ENCODE peak calls at places on chromosome 10, in nine cellular contexts. D is prostate gland, T is psoas muscle, P is mucosa of descending colon, B is gastrocnemius medialis, F is astrocyte, V is cardiac muscle cell, Y is uterus, H is lower lobe of right lung. G is an unnamed sample. For H3K9me3, the result is how much of the 10 kb centered on the place peaks cover.

GRCh38 chr10:86657011-86657395 is 2.7 kb downstream of the OPN4 start:
- DNase-seq in D (no peak), T (no peak), P (no peak), B (no peak), F (no peak), V (no peak), Y (no peak), H (no peak), G (no peak)

GRCh38 chr10:86212391-86212700 is 154.2 kb downstream of the GRID1 start:
- DNase-seq in D (no peak), T (no peak), P (no peak), B (no peak), F (no peak), V (no peak), Y (no peak), H (peak), G (no peak)

GRCh38 chr10:1274098-1274745 is 218.0 kb downstream of the WDR37 start:
- DNase-seq in D (no peak), T (no peak), P (no peak), B (no peak), F (no peak), V (no peak), Y (peak), H (no peak), G (no peak)

GRCh38 chr10:59109826-59110225 is 66.6 kb upstream of the PHYHIPL start:
- DNase-seq in D (no peak), T (no peak), P (no peak), B (no peak), F (no peak), V (no peak), Y (no peak), H (no peak), G (no peak)

GRCh38 chr10:48684792-48685651 is at the start of gene WDFY4:
- DNase-seq in D (no peak), T (no peak), P (peak), B (no peak), F (no peak), V (no peak), Y (no peak), H (peak), G (no peak)

GRCh38 chr10:35342381-35342780 is 6.1 kb downstream of the CCNY start:
- DNase-seq in D (no peak), T (no peak), P (no peak), B (no peak), F (no peak), V (no peak), Y (no peak), H (no peak), G (no peak)

GRCh38 chr10:21396889-21397288 is 128.6 kb downstream of the SKIDA1 start:
- DNase-seq in D (no peak), T (no peak), P (no peak), B (no peak), F (peak), V (no peak), Y (no peak), H (no peak), G (no peak)

GRCh38 chr10:74896788-74897527 is 70.6 kb downstream of the KAT6B start:
- DNase-seq in D (no peak), T (no peak), P (no peak), B (no peak), F (no peak), V (no peak), Y (no peak), H (no peak), G (no peak)

GRCh38 chr10:98316661-98317060 is 48.7 kb upstream of the LOXL4 start:
- DNase-seq in D (no peak), T (no peak), P (no peak), B (no peak), F (peak), V (no peak), Y (no peak), H (no peak), G (no peak)

GRCh38 chr10:122812751-122813150 is 32.9 kb downstream of the CUZD1 start:
- DNase-seq in D (no peak), T (no peak), P (no peak), B (no peak), F (no peak), V (no peak), Y (no peak), H (no peak), G (no peak)

GRCh38 chr10:35949820-35950219 is 307.7 kb upstream of the FZD8 start:
- DNase-seq in D (no peak), T (no peak), P (no peak), B (no peak), F (peak), V (peak), Y (no peak), H (no peak), G (no peak)

GRCh38 chr10:36256166-36256565 is 614.1 kb upstream of the FZD8 start:
- DNase-seq in D (no peak), T (no peak), P (no peak), B (no peak), F (peak), V (no peak), Y (no peak), H (no peak), G (no peak)

GRCh38 chr10:88091490-88092061 is 228.2 kb downstream of the PTEN start:
- DNase-seq in D (no peak), T (no peak), P (no peak), B (peak), F (no peak), V (no peak), Y (no peak), H (peak), G (no peak)

DNA sequence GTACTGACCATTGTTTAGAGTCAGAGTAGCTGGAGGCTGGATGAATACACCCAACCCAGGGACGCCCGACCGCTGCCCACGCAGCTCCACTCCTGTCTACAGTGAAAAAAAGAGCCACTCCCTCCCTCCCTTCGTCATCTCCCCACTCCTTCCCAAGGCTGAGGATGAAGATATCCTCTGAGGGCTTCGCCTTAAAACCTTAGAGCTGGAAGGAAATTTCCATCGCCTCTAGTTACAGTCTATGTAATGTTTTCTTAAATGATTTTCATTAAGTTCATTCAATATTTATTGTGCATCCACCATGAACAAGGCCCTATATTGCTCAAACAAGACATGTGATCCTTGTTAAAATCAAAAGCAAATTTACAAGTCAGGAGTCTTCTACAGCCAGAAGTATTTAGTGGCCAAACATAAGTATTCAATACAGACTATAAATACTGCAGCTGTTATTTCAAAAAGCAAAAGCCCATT is 11.3 kb upstream of the SLIT1 start:
- DNase-seq in D (peak), T (no peak), P (no peak), B (no peak), F (no peak), V (no peak), Y (no peak), H (no peak), G (no peak)
- TF ChIP-seq CTCF in D (no peak), T (no peak), P (no peak), B (no peak), F (no peak), V (no peak), Y (no peak), H (no peak), G (no peak)

DNA sequence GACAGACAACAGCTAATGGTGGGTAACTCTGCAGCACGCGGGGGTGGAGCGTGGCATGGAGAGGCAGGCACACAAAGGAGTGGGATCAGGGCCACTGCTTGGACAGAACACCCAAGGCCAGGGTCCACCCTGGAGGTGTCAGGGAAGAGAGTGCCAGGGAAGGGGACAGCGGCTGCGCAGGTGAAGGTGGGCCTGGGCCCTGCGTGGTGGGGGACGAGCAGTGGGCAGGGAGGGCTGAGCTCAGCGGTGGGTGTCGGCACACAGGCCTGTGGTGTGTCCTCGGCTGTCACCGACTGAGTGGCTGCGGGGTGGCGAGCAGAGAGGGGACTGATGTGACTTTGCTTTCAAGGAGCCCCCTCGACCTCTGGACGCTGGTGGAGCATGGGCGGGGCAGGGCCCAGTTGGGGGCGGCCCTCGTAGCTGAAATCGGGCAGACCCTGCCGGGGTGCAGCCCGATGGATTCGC is 8.4 kb upstream of the SCART1 start:
- DNase-seq in D (peak), T (no peak), P (no peak), B (peak), F (no peak), V (no peak), Y (no peak), H (no peak), G (no peak)
- H3K9me3 ChIP-seq in D (under half), T (under half), P (under half), B (under half), F (under half), V (under half), Y (under half), H (under half), G (under half)

DNA sequence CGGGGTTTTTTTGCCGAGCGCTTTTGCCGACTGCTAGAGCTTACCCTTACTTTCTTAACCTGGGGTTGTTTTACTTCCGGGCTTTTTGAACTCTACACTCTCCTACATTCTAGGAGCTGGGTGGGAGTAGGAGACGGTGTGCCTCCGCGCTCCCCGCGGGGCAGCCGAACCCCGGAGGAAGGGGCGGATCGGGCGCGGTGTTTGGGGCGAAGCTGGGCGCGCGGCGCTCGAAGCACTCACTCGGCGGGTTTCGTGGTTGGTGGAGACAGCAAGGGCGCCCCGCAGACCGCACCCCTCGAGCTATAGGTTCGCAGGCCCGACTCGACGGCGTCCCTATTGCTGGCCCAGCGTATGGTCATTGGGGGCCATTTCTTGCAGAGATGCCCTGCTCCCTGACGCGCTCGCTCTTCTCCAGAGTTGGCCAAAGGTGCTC is 245 bp downstream of the ZNF518A start:
- DNase-seq in D (peak), T (peak), P (peak), B (peak), F (peak), V (peak), Y (no peak), H (peak), G (no peak)
- TF ChIP-seq CTCF in D (no peak), T (no peak), P (no peak), B (no peak), F (no peak), V (no peak), Y (no peak), H (no peak), G (no peak)

GRCh38 chr10:77774940-77775391 is 137.4 kb upstream of the KCNMA1 start:
- DNase-seq in D (no peak), T (no peak), P (no peak), B (no peak), F (peak), V (no peak), Y (no peak), H (no peak), G (no peak)
- H3K9me3 ChIP-seq in D (under half), T (under half), P (under half), B (under half), F (under half), V (under half), Y (under half), H (under half), G (under half)

GRCh38 chr10:70537398-70538194 is 59.0 kb downstream of the PALD1 start:
- DNase-seq in D (no peak), T (no peak), P (peak), B (no peak), F (no peak), V (peak), Y (no peak), H (no peak), G (no peak)
- TF ChIP-seq CTCF in D (no peak), T (peak), P (peak), B (no peak), F (peak), V (peak), Y (no peak), H (peak), G (peak)

GRCh38 chr10:83541096-83541495 is 598.2 kb upstream of the GHITM start:
- DNase-seq in D (no peak), T (no peak), P (no peak), B (no peak), F (peak), V (no peak), Y (no peak), H (no peak), G (no peak)

GRCh38 chr10:83545901-83546391 is 593.4 kb upstream of the GHITM start:
- DNase-seq in D (no peak), T (no peak), P (no peak), B (no peak), F (peak), V (peak), Y (no peak), H (no peak), G (peak)

GRCh38 chr10:83539528-83540308 is 599.6 kb upstream of the GHITM start:
- DNase-seq in D (no peak), T (peak), P (no peak), B (peak), F (peak), V (no peak), Y (peak), H (no peak), G (peak)

GRCh38 chr10:83544049-83544448 is 595.3 kb upstream of the GHITM start:
- DNase-seq in D (no peak), T (no peak), P (no peak), B (no peak), F (no peak), V (no peak), Y (no peak), H (no peak), G (no peak)

GRCh38 chr10:83542774-83543291 is 596.5 kb upstream of the GHITM start:
- DNase-seq in D (no peak), T (no peak), P (no peak), B (no peak), F (peak), V (no peak), Y (no peak), H (no peak), G (no peak)
- H3K9me3 ChIP-seq in D (under half), T (under half), P (under half), B (under half), F (under half), V (under half), Y (under half), H (under half), G (under half)

GRCh38 chr10:43296320-43296719 is 29.5 kb upstream of the RASGEF1A start:
- DNase-seq in D (no peak), T (no peak), P (no peak), B (no peak), F (no peak), V (no peak), Y (no peak), H (no peak), G (no peak)
- TF ChIP-seq CTCF in D (no peak), T (no peak), P (no peak), B (no peak), F (no peak), V (no peak), Y (no peak), H (no peak), G (no peak)

GRCh38 chr10:128553755-128554154 is 427.5 kb upstream of the MKI67 start:
- DNase-seq in D (peak), T (no peak), P (no peak), B (no peak), F (no peak), V (no peak), Y (no peak), H (no peak), G (no peak)
- H3K9me3 ChIP-seq in D (under half), T (under half), P (under half), B (under half), F (under half), V (under half), Y (under half), H (under half), G (under half)

DNA sequence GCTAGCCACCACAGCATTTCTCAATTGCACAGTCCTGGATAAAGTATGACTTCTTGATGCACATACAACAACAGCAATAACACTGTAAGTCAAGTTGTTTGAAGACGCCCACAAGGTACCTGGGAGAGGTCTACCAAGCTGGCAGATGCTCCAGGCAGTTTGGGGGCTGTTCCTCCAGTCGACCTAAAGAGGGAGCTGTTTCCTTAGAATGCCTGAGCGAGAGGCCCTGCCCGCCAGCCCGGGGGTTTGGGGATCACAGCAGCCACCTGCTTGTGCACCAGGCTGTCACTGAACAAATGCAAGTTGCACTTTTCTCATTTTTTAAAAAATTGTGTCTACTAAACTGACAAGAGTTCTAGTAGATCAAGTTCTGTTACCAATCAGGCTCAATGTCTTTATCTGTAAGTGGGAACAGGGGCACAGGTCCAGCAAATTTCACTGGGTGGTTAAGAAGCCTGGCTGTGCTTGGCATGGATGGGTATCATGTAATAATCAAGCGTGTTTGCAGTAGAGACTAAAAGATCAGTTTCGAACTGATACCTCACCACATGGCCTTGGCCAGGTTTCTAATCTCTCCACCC is 193.8 kb upstream of the ADO start:
- DNase-seq in D (no peak), T (peak), P (peak), B (peak), F (peak), V (peak), Y (no peak), H (peak), G (peak)
- TF ChIP-seq CTCF in D (peak), T (peak), P (peak), B (peak), F (peak), V (peak), Y (peak), H (peak), G (peak)